ENCODE peak calls at places on chromosomes 3 and 15, in seven cellular contexts. F is NCI-H774, Y is mammary epithelial cell, Q is cardiac septum, X is uterus, O is dermis blood vessel endothelial cell, D is GM23338. E is an unnamed sample.
A peak's percentile ranks its signal among the peaks of the same experiment; 100 is the strongest.

GRCh38 chr3:157122116-157122515 is 37.8 kb downstream of the CCNL1 start:
- DNase-seq in D (no peak), X (peak; percentile 80), O (peak; percentile 47), Y (peak; percentile 96), Q (no peak), F (no peak), E (no peak)

GRCh38 chr3:108524547-108524946 is 14.2 kb upstream of the MYH15 start:
- DNase-seq in Q (no peak), D (no peak), F (no peak), O (no peak), Y (no peak), X (no peak), E (no peak)

GRCh38 chr15:62619105-62619504 is 423.4 kb upstream of the TPM1 start:
- DNase-seq in F (no peak), Y (no peak), Q (no peak), X (no peak), D (no peak), O (no peak), E (no peak)

GRCh38 chr15:80423215-80423614 is 19.0 kb downstream of the ARNT2 start:
- DNase-seq in F (no peak), D (no peak), Q (no peak), Y (no peak), O (no peak), X (no peak), E (no peak)

GRCh38 chr3:29925150-29925549 is 644.3 kb downstream of the RBMS3 start:
- DNase-seq in X (no peak), F (no peak), Y (no peak), O (no peak), Q (no peak), D (no peak), E (no peak)

GRCh38 chr3:5144316-5144994 is 22.4 kb downstream of the ARL8B start:
- DNase-seq in D (no peak), O (no peak), Q (no peak), X (no peak), Y (peak; percentile 55), F (no peak), E (no peak)

GRCh38 chr3:87161486-87161885 is 65.6 kb upstream of the CHMP2B start:
- DNase-seq in D (no peak), Y (no peak), X (no peak), O (no peak), Q (no peak), F (no peak), E (no peak)

GRCh38 chr3:5026046-5026362 is 46.8 kb downstream of the BHLHE40 start:
- DNase-seq in F (no peak), X (no peak), Q (no peak), Y (no peak), O (no peak), D (no peak), E (no peak)

GRCh38 chr15:51888593-51889195 is 59.2 kb downstream of the TMOD3 start:
- DNase-seq in F (no peak), X (no peak), D (peak; percentile 55), Q (no peak), O (peak; percentile 54), Y (no peak), E (no peak)

GRCh38 chr3:177410734-177411133 is 213.5 kb upstream of the TBL1XR1 start:
- DNase-seq in X (no peak), Q (no peak), Y (no peak), D (no peak), O (peak; percentile 74), F (peak; percentile 97), E (peak; percentile 98)

GRCh38 chr3:186732169-186732766 is 15.1 kb downstream of the KNG1 start:
- DNase-seq in Y (no peak), X (no peak), O (no peak), Q (no peak), F (no peak), D (no peak), E (no peak)

GRCh38 chr15:78084359-78084750 is 6.8 kb upstream of the TBC1D2B start:
- DNase-seq in Q (no peak), F (no peak), O (no peak), D (no peak), Y (no peak), X (no peak), E (no peak)

GRCh38 chr15:55856506-55856905 is 113.6 kb upstream of the PRTG start:
- DNase-seq in F (no peak), O (peak; percentile 77), Y (no peak), Q (no peak), D (no peak), X (no peak), E (no peak)

GRCh38 chr15:99721104-99721778 is 12.0 kb downstream of the LYSMD4 start:
- DNase-seq in O (no peak), Y (no peak), D (no peak), F (no peak), X (no peak), Q (no peak), E (no peak)

GRCh38 chr3:52220380-52221026 is 4.9 kb downstream of the TLR9 start:
- DNase-seq in D (peak; percentile 90), X (peak; percentile 89), F (peak; percentile 3), Y (peak; percentile 53), Q (peak; percentile 94), O (peak; percentile 86), E (peak; percentile 47)

GRCh38 chr3:136350132-136350531 is 100.0 kb downstream of the PCCB start:
- DNase-seq in F (no peak), X (peak; percentile 69), Q (no peak), Y (peak; percentile 83), D (no peak), O (no peak), E (no peak)

GRCh38 chr15:90822204-90822955 is 46.0 kb upstream of the FURIN start:
- DNase-seq in D (no peak), X (no peak), Q (no peak), F (no peak), Y (no peak), O (no peak), E (no peak)

GRCh38 chr3:47333907-47334306 is 46.9 kb upstream of the PTPN23 start:
- DNase-seq in O (no peak), X (no peak), F (no peak), Y (no peak), D (no peak), Q (no peak), E (no peak)

GRCh38 chr3:149572796-149573414 is 84.9 kb downstream of the WWTR1 start:
- DNase-seq in Q (no peak), Y (peak; percentile 73), X (peak; percentile 35), F (no peak), O (peak; percentile 66), D (no peak), E (no peak)

GRCh38 chr15:66294932-66295235 is 1.5 kb downstream of the DIS3L start:
- DNase-seq in Q (no peak), Y (no peak), D (no peak), X (no peak), O (peak; percentile 52), F (no peak), E (no peak)

GRCh38 chr15:92011611-92012367 is 158.3 kb downstream of the SLCO3A1 start:
- DNase-seq in D (peak; percentile 20), Y (peak; percentile 65), X (no peak), F (no peak), O (no peak), Q (no peak), E (no peak)

GRCh38 chr3:94115482-94115881 is 52.6 kb downstream of the NSUN3 start:
- DNase-seq in Y (peak; percentile 13), X (no peak), F (no peak), O (peak; percentile 32), D (peak; percentile 50), Q (no peak), E (no peak)

GRCh38 chr3:47791193-47791855 is 9.6 kb upstream of the SMARCC1 start:
- DNase-seq in X (no peak), F (no peak), D (no peak), Q (no peak), O (no peak), Y (no peak), E (no peak)

GRCh38 chr3:197029511-197030167 is at the start of gene MELTF:
- DNase-seq in Y (no peak), D (peak; percentile 80), O (peak; percentile 49), F (peak; percentile 82), X (peak; percentile 72), Q (peak; percentile 80), E (no peak)

GRCh38 chr15:40313531-40314398 is 6.0 kb upstream of the PLCB2 start:
- DNase-seq in Y (peak; percentile 57), X (no peak), F (peak; percentile 46), Q (no peak), D (no peak), O (peak; percentile 73), E (peak; percentile 60)

GRCh38 chr3:114380233-114380645 is 86.4 kb downstream of the TIGIT start:
- DNase-seq in Q (peak; percentile 84), D (no peak), F (no peak), Y (peak; percentile 86), O (no peak), X (peak; percentile 61), E (no peak)